ENCODE peak calls at places on chromosomes 11 and 22, in ten cellular contexts. M is HCT116, G is MM.1S, I is GM23338, T is OCI-LY7, R is SK-N-SH, B is GM23248, P is hepatocyte, U is PC-3, N is PC-9. A is an unnamed sample.

GRCh38 chr11:131809203-131809948 is 439.0 kb downstream of the NTM start:
- DNase-seq in M (no peak), N (no peak), B (peak; percentile 48), U (peak; percentile 5), P (no peak), I (no peak), G (no peak), T (no peak), R (no peak), A (no peak)

GRCh38 chr11:59283825-59284772 is 71.4 kb upstream of the MPEG1 start:
- DNase-seq in N (peak; percentile 37), M (peak; percentile 29), G (peak; percentile 67), T (peak; percentile 87), I (peak; percentile 75), R (no peak), B (peak; percentile 68), U (peak; percentile 71), P (peak; percentile 63), A (peak; percentile 91)

GRCh38 chr11:69986421-69987229 is 91.5 kb upstream of the ANO1 start:
- DNase-seq in R (no peak), P (no peak), I (peak; percentile 14), U (no peak), M (no peak), G (no peak), B (no peak), N (no peak), T (no peak), A (no peak)

GRCh38 chr11:20474176-20474950 is 86.8 kb downstream of the PRMT3 start:
- DNase-seq in M (no peak), R (no peak), T (no peak), G (no peak), U (no peak), B (no peak), P (no peak), N (no peak), I (peak; percentile 71), A (no peak)

GRCh38 chr11:117457835-117458234 is 130.2 kb downstream of the CEP164 start:
- DNase-seq in R (no peak), M (no peak), N (no peak), U (no peak), P (no peak), G (no peak), T (no peak), B (no peak), I (no peak), A (no peak)

GRCh38 chr11:15955595-15955994 is 400.8 kb downstream of the SOX6 start:
- DNase-seq in M (no peak), G (no peak), B (no peak), P (no peak), N (no peak), U (no peak), R (no peak), I (no peak), T (no peak), A (no peak)

GRCh38 chr11:75714211-75714610 is 3.4 kb upstream of the MOGAT2 start:
- DNase-seq in I (no peak), B (no peak), P (no peak), R (peak; percentile 60), U (no peak), T (no peak), G (no peak), M (no peak), N (no peak), A (no peak)

GRCh38 chr22:32005453-32005852 is 37.6 kb upstream of the SLC5A1 start:
- DNase-seq in B (peak; percentile 54), G (no peak), M (no peak), P (peak; percentile 66), R (no peak), T (no peak), I (no peak), N (peak; percentile 37), U (peak; percentile 66), A (no peak)

GRCh38 chr11:21654091-21654490 is 538.8 kb upstream of the ANO5 start:
- DNase-seq in R (no peak), U (no peak), G (no peak), M (no peak), T (no peak), I (no peak), N (no peak), B (no peak), P (no peak), A (peak; percentile 79)

GRCh38 chr11:12251651-12252560 is 125.5 kb upstream of the PARVA start:
- DNase-seq in G (no peak), P (no peak), N (no peak), B (no peak), I (peak; percentile 9), R (no peak), M (no peak), T (no peak), U (no peak), A (no peak)

GRCh38 chr11:1131033-1131911 is 26.5 kb upstream of the MUC5AC start:
- DNase-seq in R (peak; percentile 31), U (no peak), T (no peak), B (no peak), N (no peak), P (no peak), I (peak; percentile 32), M (no peak), G (no peak), A (peak; percentile 59)

GRCh38 chr11:1486054-1486825 is at the start of gene MOB2:
- DNase-seq in R (no peak), B (no peak), I (peak; percentile 48), M (no peak), U (no peak), T (no peak), G (no peak), P (no peak), N (peak; percentile 67), A (no peak)

GRCh38 chr22:26367402-26368245 is 61.4 kb upstream of the ASPHD2 start:
- DNase-seq in N (no peak), R (peak; percentile 68), G (peak; percentile 66), I (peak; percentile 93), U (peak; percentile 68), T (peak; percentile 76), P (peak; percentile 73), M (peak; percentile 59), B (peak; percentile 77), A (peak; percentile 94)

GRCh38 chr22:48523761-48524160 is 1303.9 kb downstream of the BRD1 start:
- DNase-seq in G (no peak), R (no peak), P (no peak), I (no peak), T (no peak), U (no peak), N (no peak), B (no peak), M (no peak), A (no peak)

GRCh38 chr22:39638958-39639357 is 68.4 kb downstream of the CACNA1I start:
- DNase-seq in B (peak; percentile 20), N (no peak), M (no peak), I (no peak), U (peak; percentile 48), P (no peak), T (no peak), G (no peak), R (no peak), A (no peak)

DNA sequence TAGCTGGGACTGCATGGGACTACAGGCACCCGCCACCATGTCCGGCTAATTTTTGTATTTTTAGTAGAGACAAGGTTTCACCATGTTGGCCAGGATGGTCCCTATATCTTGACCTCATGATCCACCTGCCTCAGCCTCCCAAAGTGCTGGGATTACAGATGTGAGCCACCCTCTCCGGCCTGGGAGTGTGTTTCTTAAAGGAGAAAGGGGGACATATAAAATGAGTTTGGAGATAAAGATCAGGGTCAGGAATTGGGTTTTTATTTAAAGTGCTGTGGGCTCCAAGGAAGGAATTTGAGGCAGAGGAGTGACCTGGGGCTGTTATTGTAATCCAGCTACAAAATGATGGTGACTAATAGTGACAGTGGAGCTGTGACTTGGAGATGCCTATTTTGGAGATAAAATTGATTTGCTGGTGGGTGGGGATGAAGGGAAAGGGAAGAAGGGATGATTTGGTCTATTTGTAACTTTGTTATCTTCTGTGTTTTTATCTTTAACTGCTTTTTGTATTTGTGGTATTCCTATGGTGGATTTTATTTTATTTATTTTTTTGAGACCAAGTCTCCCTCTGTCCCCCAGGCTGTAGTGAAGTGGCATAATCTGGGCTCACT is 5.0 kb downstream of the CRKL start:
- DNase-seq in N (no peak), B (peak; percentile 38), M (no peak), T (no peak), G (no peak), R (no peak), I (no peak), U (peak; percentile 38), P (no peak), A (no peak)
- H3K4me3 ChIP-seq in N (no peak overlapping the region), B (no peak overlapping the region), M (no peak overlapping the region), T (peak overlapping the region; percentile 97), G (no peak overlapping the region), R (no peak overlapping the region), I (no peak overlapping the region), U (no peak overlapping the region), P (no peak overlapping the region), A (no peak overlapping the region)

GRCh38 chr22:33922268-33922667 is 2.0 kb upstream of the LARGE1 start:
- DNase-seq in M (no peak), P (peak; percentile 70), B (peak; percentile 73), I (peak; percentile 78), G (peak; percentile 31), R (no peak), N (peak; percentile 16), T (peak; percentile 52), U (no peak), A (no peak)
- H3K9me2 ChIP-seq in M (no peaks in the 10 kb centered on the region), P (no peaks in the 10 kb centered on the region), B (no peaks in the 10 kb centered on the region), I (no peaks in the 10 kb centered on the region), G (no peaks in the 10 kb centered on the region), R (no peaks in the 10 kb centered on the region), N (no peaks in the 10 kb centered on the region), T (no peaks in the 10 kb centered on the region), U (no peaks in the 10 kb centered on the region), A (no peaks in the 10 kb centered on the region)

GRCh38 chr11:107624983-107625779 is 34.2 kb downstream of the ELMOD1 start:
- DNase-seq in T (no peak), M (no peak), B (no peak), N (no peak), U (no peak), R (no peak), P (no peak), G (no peak), I (peak; percentile 60), A (no peak)

GRCh38 chr11:107619926-107620325 is 29.0 kb downstream of the ELMOD1 start:
- DNase-seq in U (no peak), R (no peak), I (no peak), B (peak; percentile 36), N (no peak), T (no peak), M (no peak), G (no peak), P (no peak), A (no peak)

GRCh38 chr11:107623183-107623582 is 32.2 kb downstream of the ELMOD1 start:
- DNase-seq in R (no peak), N (no peak), G (no peak), P (no peak), B (no peak), U (peak; percentile 39), I (no peak), T (no peak), M (no peak), A (no peak)

GRCh38 chr11:107621090-107621489 is 30.1 kb downstream of the ELMOD1 start:
- DNase-seq in T (no peak), G (no peak), I (no peak), M (no peak), N (no peak), U (no peak), R (no peak), P (no peak), B (no peak), A (no peak)
- H3K4me3 ChIP-seq in T (no peak overlapping the region), G (no peak overlapping the region), I (no peak overlapping the region), M (no peak overlapping the region), N (no peak overlapping the region), U (no peak overlapping the region), R (no peak overlapping the region), P (no peak overlapping the region), B (no peak overlapping the region), A (no peak overlapping the region)

GRCh38 chr22:50169774-50170341 is 673 bp upstream of the PANX2 start:
- DNase-seq in B (peak; percentile 52), I (peak; percentile 48), M (no peak), T (no peak), P (peak; percentile 51), R (peak; percentile 80), G (peak; percentile 44), N (peak; percentile 62), U (peak; percentile 46), A (peak; percentile 23)
- H3K9me2 ChIP-seq in B (no peaks in the 10 kb centered on the region), I (no peaks in the 10 kb centered on the region), M (no peaks in the 10 kb centered on the region), T (no peaks in the 10 kb centered on the region), P (no peaks in the 10 kb centered on the region), R (no peaks in the 10 kb centered on the region), G (no peaks in the 10 kb centered on the region), N (no peaks in the 10 kb centered on the region), U (no peaks in the 10 kb centered on the region), A (no peaks in the 10 kb centered on the region)